ENCODE peak calls at places on chromosomes 1 and 21, in five cellular contexts. M is heart left ventricle, W is body of pancreas, U is ovary, B is right lobe of liver. Q is an unnamed sample. For H3K4me1, the result is how much of the 10 kb centered on the place peaks cover.

GRCh38 chr1:5477716-5478115 is 514.5 kb downstream of the NPHP4 start:
- DNase-seq in B (no peak), U (no peak), M (no peak), W (peak), Q (no peak)

GRCh38 chr21:45430521-45431501 is 25.8 kb downstream of the COL18A1 start:
- DNase-seq in U (peak), W (peak), B (no peak), M (no peak), Q (no peak)

GRCh38 chr1:47675047-47675675 is 237.3 kb downstream of the FOXD2 start:
- DNase-seq in M (no peak), W (no peak), U (no peak), B (no peak), Q (no peak)

GRCh38 chr21:37460196-37460595 is 93.6 kb downstream of the DYRK1A start:
- DNase-seq in M (no peak), W (no peak), B (no peak), U (no peak), Q (no peak)

GRCh38 chr1:34320081-34320480 is 143.4 kb downstream of the C1orf94 start:
- DNase-seq in U (no peak), B (no peak), M (no peak), W (no peak), Q (no peak)

GRCh38 chr21:34885636-34886553 is 163.2 kb downstream of the RUNX1 start:
- DNase-seq in W (peak), M (peak), U (peak), B (peak), Q (peak)

GRCh38 chr1:24502168-24503002 is at the start of gene RCAN3:
- DNase-seq in W (peak), U (peak), M (peak), B (peak), Q (peak)

GRCh38 chr1:147640553-147641165 is 29.7 kb downstream of the ACP6 start:
- DNase-seq in M (peak), W (peak), B (peak), U (no peak), Q (peak)

GRCh38 chr21:21788591-21788990 is 790.4 kb downstream of the NCAM2 start:
- DNase-seq in U (no peak), M (no peak), W (no peak), B (no peak), Q (no peak)

DNA sequence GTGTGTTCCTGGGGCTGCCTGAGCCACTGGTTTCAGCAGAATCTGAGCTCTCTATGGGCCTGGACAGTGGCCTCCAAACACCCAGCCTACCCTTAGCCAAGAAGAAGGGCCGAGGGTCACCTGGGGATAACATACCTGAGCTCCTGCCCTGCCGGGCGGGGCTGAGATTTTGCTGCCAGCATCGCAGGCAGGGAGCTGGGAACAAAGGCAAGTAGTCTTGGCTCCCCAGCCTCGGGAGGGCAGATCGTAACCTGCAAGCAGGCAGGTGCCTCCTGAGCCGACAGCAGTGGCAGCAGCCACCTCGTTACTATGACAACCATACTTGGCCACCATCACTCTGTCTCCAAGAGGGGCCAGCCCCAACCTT is 54.7 kb downstream of the TOMM20 start:
- DNase-seq in U (no peak), B (peak), W (peak), M (no peak), Q (peak)
- H3K4me1 ChIP-seq in U (under half), B (under half), W (half or more), M (under half), Q (under half)

DNA sequence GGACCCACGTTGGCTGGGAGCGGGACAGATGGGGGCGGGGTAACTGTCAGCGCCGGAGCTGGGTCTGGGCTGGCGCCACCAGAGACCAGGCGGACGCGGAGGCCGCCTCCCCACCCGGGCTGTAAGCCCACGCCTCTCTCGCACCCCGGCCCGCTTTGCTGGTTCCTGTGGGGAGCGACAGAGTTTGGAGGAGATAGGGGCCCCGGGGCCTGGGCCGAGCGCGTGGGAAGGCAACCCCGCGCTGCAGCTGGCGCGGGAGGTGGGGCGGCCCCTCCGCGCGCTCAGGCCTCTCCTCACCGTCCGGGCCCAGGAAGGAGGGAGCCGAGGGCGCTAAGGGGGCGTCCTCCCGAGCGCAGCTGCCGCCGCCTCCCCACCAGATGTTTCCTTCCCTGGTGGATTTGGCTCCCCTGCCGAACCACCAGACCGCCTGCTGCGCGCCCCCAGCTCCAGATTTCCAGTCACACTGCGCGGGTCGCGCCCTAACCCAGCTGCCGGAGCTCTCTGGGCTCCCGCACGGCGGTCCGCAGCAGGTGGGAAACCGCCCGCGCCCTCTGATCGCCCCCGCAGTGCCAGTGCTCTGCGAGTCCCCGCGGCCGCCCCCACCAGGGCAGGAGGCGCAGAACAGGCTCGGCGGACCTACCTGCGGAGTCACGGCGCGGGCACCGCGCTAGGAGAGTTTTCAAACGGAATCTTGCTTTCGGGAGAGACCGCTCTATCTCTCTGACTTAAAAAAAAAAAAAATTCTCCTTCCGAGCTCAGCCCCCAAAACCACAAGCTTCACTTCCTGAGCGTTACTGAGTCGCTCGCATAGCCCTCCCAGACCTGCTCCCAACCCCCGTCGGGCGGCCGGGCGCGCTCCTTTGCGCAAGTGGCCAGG is 1.1 kb downstream of the GFI1 start:
- DNase-seq in M (peak), U (no peak), W (peak), B (peak), Q (peak)
- TF ChIP-seq POLR2A in M (no peak), U (no peak), W (peak), B (no peak), Q (peak)

GRCh38 chr1:183946309-183946591 is 91.3 kb downstream of the COLGALT2 start:
- DNase-seq in W (no peak), B (no peak), M (no peak), U (no peak), Q (no peak)

GRCh38 chr1:183945432-183946308 is 91.9 kb downstream of the COLGALT2 start:
- DNase-seq in U (no peak), M (no peak), W (no peak), B (no peak), Q (no peak)

GRCh38 chr1:183942933-183943693 is 94.4 kb downstream of the COLGALT2 start:
- DNase-seq in M (peak), B (no peak), W (peak), U (no peak), Q (no peak)
- H3K27ac ChIP-seq in M (peak), B (no peak), W (no peak), U (no peak), Q (no peak)

DNA sequence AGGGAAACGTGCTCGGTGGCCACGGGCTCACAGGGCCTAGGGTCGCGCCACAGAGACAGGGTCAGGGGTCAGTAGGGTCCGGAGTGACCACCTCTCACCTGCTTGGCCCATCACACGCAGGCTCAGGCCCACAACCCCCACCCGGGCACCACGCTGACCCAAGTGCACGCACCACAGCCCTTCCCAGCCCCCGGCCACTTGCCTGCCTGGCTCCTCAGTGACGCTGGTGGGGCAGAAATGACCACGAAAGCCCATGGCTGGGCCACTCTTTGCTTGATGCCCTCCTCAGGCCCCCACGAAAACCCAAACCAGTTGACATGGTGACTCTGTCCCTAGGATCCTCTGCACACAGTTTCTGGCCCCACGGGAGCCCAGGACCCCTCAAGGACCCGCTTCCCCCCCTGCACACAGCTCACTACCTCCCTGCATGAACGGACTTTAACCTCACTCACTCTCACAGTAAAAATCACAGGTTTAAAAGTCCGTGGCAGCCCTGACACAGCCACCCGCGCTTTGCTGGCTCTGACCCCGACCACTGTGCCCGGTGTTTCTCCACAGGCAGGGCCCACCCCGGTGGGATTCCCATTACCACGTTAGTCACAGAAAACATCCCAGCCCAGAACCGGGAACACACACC is 20.7 kb downstream of the NADK start:
- DNase-seq in U (no peak), B (peak), W (no peak), M (no peak), Q (no peak)
- H3K4me1 ChIP-seq in U (under half), B (under half), W (under half), M (under half), Q (under half)

DNA sequence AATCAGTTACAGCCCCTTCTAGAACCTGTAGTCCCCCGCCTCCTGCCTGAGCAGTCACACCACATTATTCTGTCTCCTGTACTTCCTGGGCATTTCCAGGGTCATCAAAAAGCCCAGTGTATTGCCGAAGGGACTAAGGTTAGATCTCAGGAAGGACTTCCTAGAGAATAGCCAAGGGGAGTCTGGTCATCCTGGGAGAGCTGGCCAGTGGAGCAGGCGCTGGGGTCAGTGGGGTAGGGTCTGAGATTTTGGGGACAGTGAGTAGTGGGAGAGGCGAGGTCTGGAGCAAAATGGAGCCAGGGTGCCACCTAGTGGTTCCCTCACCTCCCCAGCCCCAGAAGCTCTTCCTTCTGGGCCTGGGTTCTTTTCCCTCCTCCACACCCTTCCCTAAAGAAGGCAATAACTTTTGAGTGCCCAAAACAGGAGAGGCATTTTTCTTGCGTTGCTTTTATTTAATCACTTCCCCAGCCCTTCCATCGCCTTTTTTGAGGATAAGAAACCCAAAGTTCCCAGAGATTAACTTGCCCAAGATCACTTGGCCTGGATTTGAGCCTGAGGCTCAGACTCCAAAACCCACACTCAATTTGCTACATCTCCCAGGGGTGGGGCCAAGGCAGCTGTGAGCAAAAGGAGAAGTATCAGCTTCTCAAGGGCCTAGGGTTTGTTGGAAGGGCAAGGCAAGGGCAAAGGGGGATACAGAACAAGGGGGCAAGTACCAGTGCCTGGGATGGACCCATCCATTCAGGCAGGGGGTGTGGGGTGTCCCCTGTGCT is 7.3 kb upstream of the PMVK start:
- DNase-seq in M (no peak), B (peak), W (peak), U (no peak), Q (peak)
- TF ChIP-seq POLR2A in M (no peak), B (no peak), W (no peak), U (no peak), Q (no peak)

Q was measured in transverse colon.